ENCODE peak calls at places on chromosomes 13 and 19, in five cellular contexts. One of them, this sample, is unnamed.

GRCh38 chr13:97512732-97513131 is 78.8 kb downstream of the RAP2A start:
- DNase-seq in AG10803: no peak
- DNase-seq in stimulated activated naive CD4-positive, alpha-beta T cell: no peak
- DNase-seq in G401: no peak
- DNase-seq in T follicular helper cell: no peak
- DNase-seq in this sample: no peak

GRCh38 chr19:18793144-18794028 is 2.3 kb upstream of the COMP start:
- DNase-seq in AG10803: no peak
- DNase-seq in stimulated activated naive CD4-positive, alpha-beta T cell: no peak
- DNase-seq in T follicular helper cell: no peak
- DNase-seq in G401: no peak
- DNase-seq in this sample: no peak

GRCh38 chr19:27752530-27753184 is 1460.3 kb downstream of the UQCRFS1 start:
- DNase-seq in T follicular helper cell: no peak
- DNase-seq in G401: peak; percentile 51
- DNase-seq in AG10803: no peak
- DNase-seq in stimulated activated naive CD4-positive, alpha-beta T cell: no peak
- DNase-seq in this sample: no peak

GRCh38 chr19:12840091-12841079 is 2.1 kb downstream of the MAST1 start:
- DNase-seq in T follicular helper cell: no peak
- DNase-seq in G401: peak; percentile 93
- DNase-seq in stimulated activated naive CD4-positive, alpha-beta T cell: peak; percentile 23
- DNase-seq in AG10803: peak; percentile 46
- DNase-seq in this sample: no peak

GRCh38 chr13:111508902-111509509 is 188.6 kb downstream of the TEX29 start:
- DNase-seq in T follicular helper cell: no peak
- DNase-seq in stimulated activated naive CD4-positive, alpha-beta T cell: no peak
- DNase-seq in G401: no peak
- DNase-seq in AG10803: no peak
- DNase-seq in this sample: no peak

GRCh38 chr13:98482476-98483444 is 94.1 kb downstream of the STK24 start:
- DNase-seq in G401: no peak
- DNase-seq in AG10803: peak; percentile 86
- DNase-seq in stimulated activated naive CD4-positive, alpha-beta T cell: no peak
- DNase-seq in T follicular helper cell: no peak
- DNase-seq in this sample: no peak

GRCh38 chr19:46573679-46574522 is 27.2 kb upstream of the CALM3 start:
- DNase-seq in stimulated activated naive CD4-positive, alpha-beta T cell: no peak
- DNase-seq in T follicular helper cell: no peak
- DNase-seq in AG10803: no peak
- DNase-seq in G401: no peak
- DNase-seq in this sample: no peak

GRCh38 chr13:41652735-41653361 is 195.5 kb downstream of the RGCC start:
- DNase-seq in AG10803: peak; percentile 78
- DNase-seq in G401: peak; percentile 48
- DNase-seq in stimulated activated naive CD4-positive, alpha-beta T cell: peak; percentile 24
- DNase-seq in T follicular helper cell: peak; percentile 17
- DNase-seq in this sample: no peak

GRCh38 chr13:105908581-105908980 is 626.9 kb downstream of the EFNB2 start:
- DNase-seq in AG10803: peak; percentile 13
- DNase-seq in G401: no peak
- DNase-seq in T follicular helper cell: no peak
- DNase-seq in stimulated activated naive CD4-positive, alpha-beta T cell: no peak
- DNase-seq in this sample: no peak

GRCh38 chr13:61111529-61111928 is 304.1 kb downstream of the PCDH20 start:
- DNase-seq in T follicular helper cell: no peak
- DNase-seq in AG10803: no peak
- DNase-seq in G401: no peak
- DNase-seq in stimulated activated naive CD4-positive, alpha-beta T cell: no peak
- DNase-seq in this sample: no peak

GRCh38 chr13:47480121-47480520 is 521.0 kb downstream of the SUCLA2 start:
- DNase-seq in G401: no peak
- DNase-seq in T follicular helper cell: no peak
- DNase-seq in AG10803: peak; percentile 84
- DNase-seq in stimulated activated naive CD4-positive, alpha-beta T cell: no peak
- DNase-seq in this sample: no peak

GRCh38 chr13:38395505-38395803 is 45.8 kb downstream of the UFM1 start:
- DNase-seq in G401: no peak
- DNase-seq in T follicular helper cell: no peak
- DNase-seq in stimulated activated naive CD4-positive, alpha-beta T cell: no peak
- DNase-seq in AG10803: no peak
- DNase-seq in this sample: no peak

GRCh38 chr13:89865331-89865833 is 1482.1 kb upstream of the MIR17HG start:
- DNase-seq in AG10803: no peak
- DNase-seq in G401: no peak
- DNase-seq in T follicular helper cell: no peak
- DNase-seq in stimulated activated naive CD4-positive, alpha-beta T cell: no peak
- DNase-seq in this sample: no peak

GRCh38 chr19:38739440-38740251 is 4.6 kb downstream of the CAPN12 start:
- DNase-seq in stimulated activated naive CD4-positive, alpha-beta T cell: no peak
- DNase-seq in AG10803: no peak
- DNase-seq in T follicular helper cell: no peak
- DNase-seq in G401: no peak
- DNase-seq in this sample: no peak

GRCh38 chr13:29474991-29475390 is 120.5 kb downstream of the SLC7A1 start:
- DNase-seq in G401: no peak
- DNase-seq in T follicular helper cell: no peak
- DNase-seq in AG10803: peak; percentile 74
- DNase-seq in stimulated activated naive CD4-positive, alpha-beta T cell: no peak
- DNase-seq in this sample: no peak

GRCh38 chr13:21060063-21060826 is 1.1 kb downstream of the LATS2 start:
- DNase-seq in stimulated activated naive CD4-positive, alpha-beta T cell: no peak
- DNase-seq in G401: peak; percentile 52
- DNase-seq in AG10803: peak; percentile 63
- DNase-seq in T follicular helper cell: no peak
- DNase-seq in this sample: no peak

GRCh38 chr13:73223372-73223781 is 164.6 kb downstream of the KLF5 start:
- DNase-seq in G401: no peak
- DNase-seq in AG10803: no peak
- DNase-seq in T follicular helper cell: no peak
- DNase-seq in stimulated activated naive CD4-positive, alpha-beta T cell: no peak
- DNase-seq in this sample: no peak

GRCh38 chr19:36797786-36798108 is 25.1 kb upstream of the ZNF850 start:
- DNase-seq in G401: no peak
- DNase-seq in T follicular helper cell: no peak
- DNase-seq in AG10803: no peak
- DNase-seq in stimulated activated naive CD4-positive, alpha-beta T cell: no peak
- DNase-seq in this sample: no peak

GRCh38 chr19:6275170-6275744 is 4.5 kb downstream of the MLLT1 start:
- DNase-seq in T follicular helper cell: no peak
- DNase-seq in stimulated activated naive CD4-positive, alpha-beta T cell: no peak
- DNase-seq in G401: no peak
- DNase-seq in AG10803: no peak
- DNase-seq in this sample: no peak

GRCh38 chr13:30017880-30018279 is 167.5 kb upstream of the UBL3 start:
- DNase-seq in AG10803: no peak
- DNase-seq in stimulated activated naive CD4-positive, alpha-beta T cell: no peak
- DNase-seq in G401: no peak
- DNase-seq in T follicular helper cell: no peak
- DNase-seq in this sample: no peak

GRCh38 chr19:15536350-15536749 is 28.0 kb downstream of the CYP4F22 start:
- DNase-seq in T follicular helper cell: no peak
- DNase-seq in G401: no peak
- DNase-seq in stimulated activated naive CD4-positive, alpha-beta T cell: no peak
- DNase-seq in AG10803: no peak
- DNase-seq in this sample: no peak

GRCh38 chr13:37652596-37652995 is 54.0 kb upstream of the POSTN start:
- DNase-seq in T follicular helper cell: no peak
- DNase-seq in G401: no peak
- DNase-seq in AG10803: no peak
- DNase-seq in stimulated activated naive CD4-positive, alpha-beta T cell: no peak
- DNase-seq in this sample: no peak

GRCh38 chr13:30846311-30846710 is 59.8 kb upstream of the MEDAG start:
- DNase-seq in G401: no peak
- DNase-seq in T follicular helper cell: no peak
- DNase-seq in stimulated activated naive CD4-positive, alpha-beta T cell: no peak
- DNase-seq in AG10803: peak; percentile 88
- DNase-seq in this sample: no peak

GRCh38 chr13:112905990-112906641 is 62.9 kb upstream of the MCF2L start:
- DNase-seq in stimulated activated naive CD4-positive, alpha-beta T cell: no peak
- DNase-seq in G401: peak; percentile 39
- DNase-seq in T follicular helper cell: no peak
- DNase-seq in AG10803: no peak
- DNase-seq in this sample: no peak

GRCh38 chr19:17424743-17425365 is 5.0 kb downstream of the MVB12A start:
- DNase-seq in AG10803: no peak
- DNase-seq in stimulated activated naive CD4-positive, alpha-beta T cell: peak; percentile 25
- DNase-seq in G401: peak; percentile 32
- DNase-seq in T follicular helper cell: no peak
- DNase-seq in this sample: no peak

GRCh38 chr13:77184455-77184854 is 142.4 kb downstream of the MYCBP2 start:
- DNase-seq in G401: no peak
- DNase-seq in AG10803: no peak
- DNase-seq in stimulated activated naive CD4-positive, alpha-beta T cell: no peak
- DNase-seq in T follicular helper cell: no peak
- DNase-seq in this sample: peak; percentile 14

GRCh38 chr13:102721800-102722231 is 27.0 kb upstream of the METTL21C start:
- DNase-seq in T follicular helper cell: no peak
- DNase-seq in G401: peak; percentile 21
- DNase-seq in stimulated activated naive CD4-positive, alpha-beta T cell: no peak
- DNase-seq in AG10803: peak; percentile 97
- DNase-seq in this sample: no peak

GRCh38 chr13:21676611-21677021 is 5.7 kb downstream of the FGF9 start:
- DNase-seq in T follicular helper cell: no peak
- DNase-seq in AG10803: no peak
- DNase-seq in stimulated activated naive CD4-positive, alpha-beta T cell: no peak
- DNase-seq in G401: peak; percentile 87
- DNase-seq in this sample: no peak

GRCh38 chr19:10317045-10317856 is 1.4 kb upstream of the FDX2 start:
- DNase-seq in stimulated activated naive CD4-positive, alpha-beta T cell: no peak
- DNase-seq in G401: no peak
- DNase-seq in AG10803: no peak
- DNase-seq in T follicular helper cell: no peak
- DNase-seq in this sample: no peak

GRCh38 chr19:57583521-57584416 is at the start of gene ZIK1:
- DNase-seq in T follicular helper cell: peak; percentile 79
- DNase-seq in G401: peak; percentile 99
- DNase-seq in stimulated activated naive CD4-positive, alpha-beta T cell: peak; percentile 84
- DNase-seq in AG10803: peak; percentile 91
- DNase-seq in this sample: no peak